ENCODE peak calls at places on chromosomes 5 and 9, in six cellular contexts. One of them, this sample, is unnamed.

GRCh38 chr5:42377496-42377895 is 45.7 kb upstream of the GHR start:
- DNase-seq in foreskin fibroblast: peak; percentile 43
- DNase-seq in suprapubic skin: no peak
- DNase-seq in fibroblast of lung: no peak
- DNase-seq in AG10803: peak; percentile 10
- DNase-seq in upper lobe of right lung: no peak
- DNase-seq in this sample: no peak

GRCh38 chr5:157271740-157272271 is 5.9 kb downstream of the CYFIP2 start:
- DNase-seq in AG10803: no peak
- DNase-seq in upper lobe of right lung: no peak
- DNase-seq in foreskin fibroblast: no peak
- DNase-seq in suprapubic skin: no peak
- DNase-seq in fibroblast of lung: no peak
- DNase-seq in this sample: no peak

GRCh38 chr9:13832451-13832850 is 481.5 kb downstream of the NFIB start:
- DNase-seq in upper lobe of right lung: no peak
- DNase-seq in suprapubic skin: no peak
- DNase-seq in AG10803: no peak
- DNase-seq in foreskin fibroblast: no peak
- DNase-seq in fibroblast of lung: no peak
- DNase-seq in this sample: no peak

GRCh38 chr5:61532983-61533382 is 200.9 kb downstream of the ZSWIM6 start:
- DNase-seq in foreskin fibroblast: no peak
- DNase-seq in AG10803: no peak
- DNase-seq in upper lobe of right lung: no peak
- DNase-seq in fibroblast of lung: no peak
- DNase-seq in suprapubic skin: no peak
- DNase-seq in this sample: no peak

GRCh38 chr5:154510156-154510555 is 32.1 kb upstream of the HAND1 start:
- DNase-seq in upper lobe of right lung: peak; percentile 7
- DNase-seq in fibroblast of lung: no peak
- DNase-seq in suprapubic skin: no peak
- DNase-seq in foreskin fibroblast: no peak
- DNase-seq in AG10803: no peak
- DNase-seq in this sample: no peak

GRCh38 chr5:45642370-45642769 is 53.8 kb downstream of the HCN1 start:
- DNase-seq in suprapubic skin: no peak
- DNase-seq in upper lobe of right lung: no peak
- DNase-seq in foreskin fibroblast: no peak
- DNase-seq in fibroblast of lung: no peak
- DNase-seq in AG10803: no peak
- DNase-seq in this sample: no peak

GRCh38 chr5:155546075-155546474 is 532.5 kb downstream of the KIF4B start:
- DNase-seq in AG10803: no peak
- DNase-seq in fibroblast of lung: no peak
- DNase-seq in foreskin fibroblast: no peak
- DNase-seq in suprapubic skin: no peak
- DNase-seq in upper lobe of right lung: no peak
- DNase-seq in this sample: no peak

GRCh38 chr9:94999832-95000231 is 273.3 kb downstream of the AOPEP start:
- DNase-seq in upper lobe of right lung: no peak
- DNase-seq in foreskin fibroblast: no peak
- DNase-seq in fibroblast of lung: no peak
- DNase-seq in AG10803: no peak
- DNase-seq in suprapubic skin: no peak
- DNase-seq in this sample: no peak

GRCh38 chr5:158769702-158770101 is 330.0 kb downstream of the EBF1 start:
- DNase-seq in suprapubic skin: no peak
- DNase-seq in upper lobe of right lung: no peak
- DNase-seq in foreskin fibroblast: no peak
- DNase-seq in AG10803: peak; percentile 91
- DNase-seq in fibroblast of lung: peak; percentile 12
- DNase-seq in this sample: peak; percentile 45

GRCh38 chr5:35899805-35900204 is 38.6 kb downstream of the CAPSL start:
- DNase-seq in fibroblast of lung: no peak
- DNase-seq in suprapubic skin: no peak
- DNase-seq in foreskin fibroblast: no peak
- DNase-seq in upper lobe of right lung: no peak
- DNase-seq in AG10803: no peak
- DNase-seq in this sample: no peak
- H3K4me3 ChIP-seq in fibroblast of lung: no peak overlapping the region
- H3K4me3 ChIP-seq in suprapubic skin: no peak overlapping the region
- H3K4me3 ChIP-seq in foreskin fibroblast: no peak overlapping the region
- H3K4me3 ChIP-seq in upper lobe of right lung: no peak overlapping the region
- H3K4me3 ChIP-seq in AG10803: no peak overlapping the region
- H3K4me3 ChIP-seq in this sample: no peak overlapping the region

GRCh38 chr5:51278458-51279049 is 104.7 kb upstream of the ISL1 start:
- DNase-seq in suprapubic skin: no peak
- DNase-seq in upper lobe of right lung: no peak
- DNase-seq in AG10803: no peak
- DNase-seq in fibroblast of lung: no peak
- DNase-seq in foreskin fibroblast: no peak
- DNase-seq in this sample: no peak
- H3K4me3 ChIP-seq in suprapubic skin: no peak overlapping the region
- H3K4me3 ChIP-seq in upper lobe of right lung: no peak overlapping the region
- H3K4me3 ChIP-seq in AG10803: no peak overlapping the region
- H3K4me3 ChIP-seq in fibroblast of lung: no peak overlapping the region
- H3K4me3 ChIP-seq in foreskin fibroblast: no peak overlapping the region
- H3K4me3 ChIP-seq in this sample: no peak overlapping the region

GRCh38 chr5:132747064-132747692 is at the start of gene CCNI2:
- DNase-seq in AG10803: no peak
- DNase-seq in foreskin fibroblast: peak; percentile 60
- DNase-seq in fibroblast of lung: no peak
- DNase-seq in upper lobe of right lung: peak; percentile 75
- DNase-seq in suprapubic skin: no peak
- DNase-seq in this sample: no peak
- H3K4me3 ChIP-seq in AG10803: peak within 1 kb of the TSS; percentile 9
- H3K4me3 ChIP-seq in foreskin fibroblast: peak within 1 kb of the TSS; percentile 18
- H3K4me3 ChIP-seq in fibroblast of lung: peak within 1 kb of the TSS; percentile 1
- H3K4me3 ChIP-seq in upper lobe of right lung: peak within 1 kb of the TSS; percentile 52
- H3K4me3 ChIP-seq in suprapubic skin: peak within 1 kb of the TSS; percentile 61
- H3K4me3 ChIP-seq in this sample: peak within 1 kb of the TSS; percentile 41

GRCh38 chr5:30385754-30386153 is 807.7 kb upstream of the CDH6 start:
- DNase-seq in upper lobe of right lung: no peak
- DNase-seq in AG10803: no peak
- DNase-seq in fibroblast of lung: no peak
- DNase-seq in foreskin fibroblast: no peak
- DNase-seq in suprapubic skin: no peak
- DNase-seq in this sample: no peak
- H3K4me3 ChIP-seq in upper lobe of right lung: no peak overlapping the region
- H3K4me3 ChIP-seq in AG10803: no peak overlapping the region
- H3K4me3 ChIP-seq in fibroblast of lung: no peak overlapping the region
- H3K4me3 ChIP-seq in foreskin fibroblast: no peak overlapping the region
- H3K4me3 ChIP-seq in suprapubic skin: no peak overlapping the region
- H3K4me3 ChIP-seq in this sample: no peak overlapping the region

GRCh38 chr5:95080026-95080425 is 204.9 kb downstream of the MCTP1 start:
- DNase-seq in upper lobe of right lung: no peak
- DNase-seq in fibroblast of lung: no peak
- DNase-seq in AG10803: no peak
- DNase-seq in foreskin fibroblast: peak; percentile 17
- DNase-seq in suprapubic skin: no peak
- DNase-seq in this sample: no peak
- H3K4me3 ChIP-seq in upper lobe of right lung: peak overlapping the region; percentile 51
- H3K4me3 ChIP-seq in fibroblast of lung: no peak overlapping the region
- H3K4me3 ChIP-seq in AG10803: no peak overlapping the region
- H3K4me3 ChIP-seq in foreskin fibroblast: no peak overlapping the region
- H3K4me3 ChIP-seq in suprapubic skin: peak overlapping the region; percentile 39
- H3K4me3 ChIP-seq in this sample: no peak overlapping the region

DNA sequence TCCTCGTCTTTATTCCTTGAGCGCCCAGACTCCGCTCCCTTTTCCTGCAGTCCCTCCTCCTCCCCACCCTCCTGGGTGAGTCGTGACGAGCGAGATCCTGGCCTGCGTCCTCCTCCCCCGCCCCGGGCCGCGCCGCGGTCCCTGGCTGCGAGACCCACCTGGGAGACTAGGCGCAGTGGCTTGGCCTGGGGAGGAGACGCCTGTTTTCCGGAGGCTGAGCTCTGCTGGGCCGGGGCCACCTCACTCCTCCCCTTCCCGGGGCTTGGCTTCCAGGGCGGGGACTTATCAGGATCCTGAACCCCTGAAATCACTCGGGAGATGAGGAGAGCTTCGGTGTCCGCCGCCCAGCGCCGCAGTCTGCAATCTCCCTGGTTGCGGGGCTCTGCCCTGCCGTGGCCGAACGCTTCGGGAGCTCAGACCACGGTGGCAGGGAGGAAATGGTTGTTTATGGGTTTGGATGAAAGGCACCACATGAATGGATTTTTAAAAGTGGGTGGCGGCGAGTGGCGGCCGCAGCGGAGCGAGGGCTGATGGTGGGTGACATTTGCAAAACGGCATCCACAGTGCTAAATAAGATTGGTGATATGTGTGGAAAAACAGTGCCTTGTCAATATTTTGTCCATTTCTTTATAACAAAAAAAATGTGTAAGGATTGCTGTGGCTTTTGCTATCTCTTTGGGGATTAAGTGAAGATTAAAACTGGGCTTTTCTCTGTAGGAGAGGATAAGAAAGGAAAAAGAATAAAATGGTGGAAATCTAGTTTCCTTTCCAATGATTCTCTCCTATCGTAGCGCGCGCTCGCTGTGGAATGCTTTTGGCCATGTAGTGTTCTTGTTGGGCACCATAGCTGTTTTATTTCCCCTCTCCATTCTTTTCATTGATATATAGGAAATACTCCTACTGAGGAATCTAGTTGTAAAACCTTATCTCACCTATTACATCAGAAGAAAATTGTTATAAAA is 1.2 kb downstream of the STXBP1 start:
- DNase-seq in AG10803: peak; percentile 64
- DNase-seq in fibroblast of lung: peak; percentile 73
- DNase-seq in foreskin fibroblast: peak; percentile 90
- DNase-seq in suprapubic skin: peak; percentile 88
- DNase-seq in upper lobe of right lung: peak; percentile 83
- DNase-seq in this sample: no peak
- H3K4me3 ChIP-seq in AG10803: peak overlapping the region; percentile 85
- H3K4me3 ChIP-seq in fibroblast of lung: peak overlapping the region; percentile 87
- H3K4me3 ChIP-seq in foreskin fibroblast: peak overlapping the region; percentile 87
- H3K4me3 ChIP-seq in suprapubic skin: peak overlapping the region; percentile 94
- H3K4me3 ChIP-seq in upper lobe of right lung: peak overlapping the region; percentile 74
- H3K4me3 ChIP-seq in this sample: peak overlapping the region; percentile 79

GRCh38 chr5:126499742-126500396 is 76.7 kb downstream of the GRAMD2B start:
- DNase-seq in suprapubic skin: no peak
- DNase-seq in foreskin fibroblast: peak; percentile 20
- DNase-seq in fibroblast of lung: no peak
- DNase-seq in AG10803: no peak
- DNase-seq in upper lobe of right lung: no peak
- DNase-seq in this sample: no peak

GRCh38 chr5:126503602-126504104 is 80.4 kb downstream of the GRAMD2B start:
- DNase-seq in upper lobe of right lung: no peak
- DNase-seq in suprapubic skin: no peak
- DNase-seq in foreskin fibroblast: peak; percentile 66
- DNase-seq in AG10803: peak; percentile 53
- DNase-seq in fibroblast of lung: peak; percentile 50
- DNase-seq in this sample: no peak

GRCh38 chr5:126497506-126497905 is 74.3 kb downstream of the GRAMD2B start:
- DNase-seq in foreskin fibroblast: no peak
- DNase-seq in AG10803: no peak
- DNase-seq in suprapubic skin: no peak
- DNase-seq in fibroblast of lung: no peak
- DNase-seq in upper lobe of right lung: no peak
- DNase-seq in this sample: no peak

GRCh38 chr5:126499278-126499677 is 76.1 kb downstream of the GRAMD2B start:
- DNase-seq in AG10803: no peak
- DNase-seq in suprapubic skin: no peak
- DNase-seq in fibroblast of lung: no peak
- DNase-seq in foreskin fibroblast: no peak
- DNase-seq in upper lobe of right lung: no peak
- DNase-seq in this sample: no peak

DNA sequence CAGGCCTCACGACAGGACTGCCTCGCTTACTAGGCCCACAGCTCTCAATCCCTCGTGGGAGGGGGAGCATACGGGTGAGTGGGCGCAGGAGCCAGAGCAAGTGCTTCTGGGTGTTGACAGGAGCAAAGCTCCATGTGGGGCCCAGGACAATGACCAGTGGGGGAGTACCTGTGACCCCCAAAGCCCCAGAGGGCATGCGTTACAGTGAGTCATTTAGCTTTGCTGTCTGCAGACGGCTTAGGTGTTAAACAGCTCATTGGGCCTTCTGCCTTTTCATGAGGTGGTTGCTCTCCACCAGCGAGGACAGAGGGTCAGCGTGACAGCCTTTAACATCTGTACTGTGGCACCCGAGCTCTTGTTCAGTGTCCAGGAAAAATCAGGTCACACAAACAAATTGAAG is 78.2 kb downstream of the GRAMD2B start:
- DNase-seq in foreskin fibroblast: no peak
- DNase-seq in upper lobe of right lung: no peak
- DNase-seq in fibroblast of lung: no peak
- DNase-seq in AG10803: no peak
- DNase-seq in suprapubic skin: no peak
- DNase-seq in this sample: no peak
- H3K4me3 ChIP-seq in foreskin fibroblast: no peak overlapping the region
- H3K4me3 ChIP-seq in upper lobe of right lung: no peak overlapping the region
- H3K4me3 ChIP-seq in fibroblast of lung: no peak overlapping the region
- H3K4me3 ChIP-seq in AG10803: no peak overlapping the region
- H3K4me3 ChIP-seq in suprapubic skin: no peak overlapping the region
- H3K4me3 ChIP-seq in this sample: no peak overlapping the region

DNA sequence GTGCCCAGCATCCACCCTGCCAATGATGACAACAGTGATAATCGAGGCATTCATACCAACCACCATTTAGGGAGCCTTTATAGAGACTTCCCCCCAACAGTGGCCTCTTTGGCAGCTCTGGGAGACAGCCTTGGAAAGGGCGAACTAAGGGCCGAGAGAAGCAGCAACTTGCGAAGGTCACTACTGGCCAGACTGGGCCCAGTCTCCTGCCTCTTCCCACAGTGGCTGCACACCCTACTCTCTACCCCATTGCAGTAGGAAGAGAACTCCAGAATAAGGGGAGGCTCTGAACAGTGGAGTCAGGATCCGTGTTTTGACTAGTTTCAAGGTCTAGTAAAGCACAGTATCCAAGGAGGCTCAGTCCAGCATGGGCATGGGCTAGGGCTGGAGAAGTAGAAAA is 5.3 kb downstream of the LHX6 start:
- DNase-seq in upper lobe of right lung: no peak
- DNase-seq in AG10803: no peak
- DNase-seq in suprapubic skin: no peak
- DNase-seq in foreskin fibroblast: no peak
- DNase-seq in fibroblast of lung: no peak
- DNase-seq in this sample: no peak
- H3K4me3 ChIP-seq in upper lobe of right lung: no peak overlapping the region
- H3K4me3 ChIP-seq in AG10803: no peak overlapping the region
- H3K4me3 ChIP-seq in suprapubic skin: no peak overlapping the region
- H3K4me3 ChIP-seq in foreskin fibroblast: no peak overlapping the region
- H3K4me3 ChIP-seq in fibroblast of lung: no peak overlapping the region
- H3K4me3 ChIP-seq in this sample: no peak overlapping the region